ENCODE peak calls at places on chromosomes 5 and 9, in six cellular contexts. X, E, F, K, B and G are unnamed samples.

GRCh38 chr5:29963956-29964355 is 1229.5 kb upstream of the CDH6 start:
- DNase-seq in X (no peak), E (no peak), F (no peak), K (no peak), B (no peak), G (no peak)

GRCh38 chr9:89398651-89399050 is 80.4 kb downstream of the SECISBP2 start:
- DNase-seq in X (no peak), E (no peak), F (no peak), K (no peak), B (no peak), G (no peak)

GRCh38 chr9:98573749-98574278 is 134.9 kb downstream of the GABBR2 start:
- DNase-seq in X (no peak), E (no peak), F (no peak), K (no peak), B (no peak), G (no peak)

GRCh38 chr9:107261106-107261505 is 22.0 kb upstream of the RAD23B start:
- DNase-seq in X (no peak), E (no peak), F (no peak), K (no peak), B (no peak), G (no peak)

GRCh38 chr5:74290634-74291033 is 349.9 kb downstream of the ENC1 start:
- DNase-seq in X (no peak), E (no peak), F (peak; percentile 12), K (no peak), B (no peak), G (no peak)

GRCh38 chr9:131834721-131835120 is 94.8 kb upstream of the RAPGEF1 start:
- DNase-seq in X (no peak), E (no peak), F (no peak), K (no peak), B (no peak), G (no peak)

GRCh38 chr5:3349704-3350565 is 245.7 kb upstream of the IRX1 start:
- DNase-seq in X (no peak), E (no peak), F (no peak), K (no peak), B (no peak), G (no peak)

GRCh38 chr5:14308384-14309154 is 165.4 kb downstream of the TRIO start:
- DNase-seq in X (no peak), E (no peak), F (no peak), K (no peak), B (no peak), G (no peak)

GRCh38 chr5:67221487-67222242 is 25.1 kb upstream of the CD180 start:
- DNase-seq in X (peak; percentile 17), E (peak; percentile 25), F (no peak), K (no peak), B (no peak), G (no peak)

GRCh38 chr9:105722099-105722498 is 27.8 kb downstream of the TMEM38B start:
- DNase-seq in X (no peak), E (no peak), F (no peak), K (no peak), B (no peak), G (no peak)

GRCh38 chr5:139648205-139649081 is at the start of gene CXXC5:
- DNase-seq in X (peak; percentile 91), E (no peak), F (peak; percentile 72), K (peak; percentile 87), B (peak; percentile 36), G (peak; percentile 69)

GRCh38 chr5:155827949-155828348 is 499.0 kb upstream of the SGCD start:
- DNase-seq in X (no peak), E (no peak), F (no peak), K (no peak), B (no peak), G (no peak)

GRCh38 chr5:141874262-141874964 is 3.8 kb downstream of the PCDH1 start:
- DNase-seq in X (no peak), E (no peak), F (no peak), K (no peak), B (no peak), G (no peak)

GRCh38 chr9:89360465-89360864 is 42.2 kb downstream of the SECISBP2 start:
- DNase-seq in X (no peak), E (no peak), F (no peak), K (no peak), B (no peak), G (no peak)

GRCh38 chr5:42691413-42691861 is 65.2 kb upstream of the CCDC152 start:
- DNase-seq in X (no peak), E (no peak), F (no peak), K (peak; percentile 58), B (no peak), G (no peak)

GRCh38 chr5:109655841-109656240 is 33.9 kb upstream of the MAN2A1 start:
- DNase-seq in X (no peak), E (no peak), F (no peak), K (no peak), B (no peak), G (no peak)

GRCh38 chr5:40682431-40683017 is 2.8 kb downstream of the PTGER4 start:
- DNase-seq in X (no peak), E (no peak), F (no peak), K (no peak), B (no peak), G (no peak)

GRCh38 chr9:25206027-25206426 is 472.2 kb downstream of the TUSC1 start:
- DNase-seq in X (no peak), E (no peak), F (no peak), K (no peak), B (no peak), G (no peak)

GRCh38 chr9:130522233-130522808 is 57.1 kb upstream of the FUBP3 start:
- DNase-seq in X (no peak), E (no peak), F (no peak), K (no peak), B (no peak), G (no peak)

GRCh38 chr9:42388146-42388690 is 204.8 kb downstream of the SPATA31A6 start:
- DNase-seq in X (no peak), E (no peak), F (no peak), K (no peak), B (no peak), G (no peak)

GRCh38 chr9:15578719-15579118 is 25.9 kb downstream of the CCDC171 start:
- DNase-seq in X (no peak), E (no peak), F (no peak), K (peak; percentile 93), B (no peak), G (no peak)

GRCh38 chr9:132541051-132541450 is 41.4 kb upstream of the BARHL1 start:
- DNase-seq in X (no peak), E (no peak), F (no peak), K (no peak), B (no peak), G (no peak)

GRCh38 chr9:98795970-98796363 is 388 bp downstream of the ANKS6 start:
- DNase-seq in X (no peak), E (no peak), F (no peak), K (no peak), B (no peak), G (no peak)